ENCODE peak calls at places on chromosomes 13 and 19, in nine cellular contexts. One of them, this sample, is unnamed.

GRCh38 chr19:31707206-31707605 is 358.0 kb upstream of the TSHZ3 start:
- DNase-seq in esophagus squamous epithelium: no peak
- DNase-seq in fibroblast of lung: no peak
- DNase-seq in left ventricle myocardium inferior: no peak
- DNase-seq in SK-N-SH: no peak
- DNase-seq in transverse colon: no peak
- DNase-seq in Peyer's patch: no peak
- DNase-seq in IMR-90: no peak
- DNase-seq in thoracic aorta: no peak
- DNase-seq in this sample: no peak

GRCh38 chr19:13574933-13575332 is 68.7 kb upstream of the CACNA1A start:
- DNase-seq in fibroblast of lung: no peak
- DNase-seq in transverse colon: no peak
- DNase-seq in left ventricle myocardium inferior: no peak
- DNase-seq in esophagus squamous epithelium: no peak
- DNase-seq in SK-N-SH: peak; percentile 43
- DNase-seq in Peyer's patch: no peak
- DNase-seq in thoracic aorta: no peak
- DNase-seq in IMR-90: peak; percentile 39
- DNase-seq in this sample: peak; percentile 45

GRCh38 chr13:43129021-43129420 is 105.6 kb downstream of the DNAJC15 start:
- DNase-seq in transverse colon: no peak
- DNase-seq in fibroblast of lung: no peak
- DNase-seq in SK-N-SH: no peak
- DNase-seq in esophagus squamous epithelium: no peak
- DNase-seq in thoracic aorta: no peak
- DNase-seq in Peyer's patch: no peak
- DNase-seq in IMR-90: no peak
- DNase-seq in left ventricle myocardium inferior: no peak
- DNase-seq in this sample: no peak

GRCh38 chr19:11106477-11106876 is 17.2 kb downstream of the LDLR start:
- DNase-seq in esophagus squamous epithelium: no peak
- DNase-seq in left ventricle myocardium inferior: peak; percentile 80
- DNase-seq in transverse colon: peak; percentile 54
- DNase-seq in thoracic aorta: no peak
- DNase-seq in Peyer's patch: peak; percentile 64
- DNase-seq in SK-N-SH: peak; percentile 87
- DNase-seq in IMR-90: no peak
- DNase-seq in fibroblast of lung: peak; percentile 43
- DNase-seq in this sample: no peak

GRCh38 chr13:92074658-92075057 is 676.2 kb downstream of the GPC5 start:
- DNase-seq in transverse colon: no peak
- DNase-seq in fibroblast of lung: peak; percentile 43
- DNase-seq in Peyer's patch: no peak
- DNase-seq in esophagus squamous epithelium: no peak
- DNase-seq in left ventricle myocardium inferior: no peak
- DNase-seq in thoracic aorta: no peak
- DNase-seq in IMR-90: no peak
- DNase-seq in SK-N-SH: peak; percentile 14
- DNase-seq in this sample: peak; percentile 22

GRCh38 chr19:27746691-27747380 is 1466.1 kb downstream of the UQCRFS1 start:
- DNase-seq in SK-N-SH: peak; percentile 7
- DNase-seq in esophagus squamous epithelium: no peak
- DNase-seq in IMR-90: peak; percentile 1
- DNase-seq in Peyer's patch: peak; percentile 37
- DNase-seq in fibroblast of lung: peak; percentile 1
- DNase-seq in transverse colon: peak; percentile 21
- DNase-seq in thoracic aorta: no peak
- DNase-seq in left ventricle myocardium inferior: peak; percentile 46
- DNase-seq in this sample: peak; percentile 10

GRCh38 chr13:35621989-35622388 is 145.5 kb upstream of the MAB21L1 start:
- DNase-seq in Peyer's patch: no peak
- DNase-seq in transverse colon: no peak
- DNase-seq in left ventricle myocardium inferior: no peak
- DNase-seq in esophagus squamous epithelium: no peak
- DNase-seq in SK-N-SH: no peak
- DNase-seq in IMR-90: peak; percentile 2
- DNase-seq in thoracic aorta: no peak
- DNase-seq in fibroblast of lung: no peak
- DNase-seq in this sample: no peak

GRCh38 chr13:65133094-65133493 is 2097.0 kb downstream of the PCDH9 start:
- DNase-seq in IMR-90: no peak
- DNase-seq in Peyer's patch: no peak
- DNase-seq in fibroblast of lung: no peak
- DNase-seq in SK-N-SH: no peak
- DNase-seq in thoracic aorta: no peak
- DNase-seq in esophagus squamous epithelium: no peak
- DNase-seq in left ventricle myocardium inferior: no peak
- DNase-seq in transverse colon: no peak
- DNase-seq in this sample: no peak

GRCh38 chr13:74771964-74772363 is 637.8 kb upstream of the KLF12 start:
- DNase-seq in IMR-90: peak; percentile 87
- DNase-seq in fibroblast of lung: peak; percentile 85
- DNase-seq in SK-N-SH: no peak
- DNase-seq in left ventricle myocardium inferior: no peak
- DNase-seq in transverse colon: no peak
- DNase-seq in thoracic aorta: no peak
- DNase-seq in esophagus squamous epithelium: no peak
- DNase-seq in Peyer's patch: no peak
- DNase-seq in this sample: peak; percentile 77

GRCh38 chr13:71912524-71912923 is 45.5 kb upstream of the DACH1 start:
- DNase-seq in IMR-90: peak; percentile 1
- DNase-seq in fibroblast of lung: peak; percentile 58
- DNase-seq in left ventricle myocardium inferior: no peak
- DNase-seq in transverse colon: no peak
- DNase-seq in esophagus squamous epithelium: no peak
- DNase-seq in thoracic aorta: no peak
- DNase-seq in Peyer's patch: no peak
- DNase-seq in SK-N-SH: no peak
- DNase-seq in this sample: no peak

GRCh38 chr13:20814224-20814910 is 40.6 kb upstream of the EEF1AKMT1 start:
- DNase-seq in SK-N-SH: peak; percentile 58
- DNase-seq in Peyer's patch: peak; percentile 80
- DNase-seq in transverse colon: peak; percentile 60
- DNase-seq in left ventricle myocardium inferior: peak; percentile 81
- DNase-seq in fibroblast of lung: peak; percentile 96
- DNase-seq in IMR-90: peak; percentile 96
- DNase-seq in thoracic aorta: peak; percentile 69
- DNase-seq in esophagus squamous epithelium: no peak
- DNase-seq in this sample: peak; percentile 69

GRCh38 chr19:41198559-41198958 is 5.5 kb downstream of the CYP2S1 start:
- DNase-seq in IMR-90: no peak
- DNase-seq in fibroblast of lung: no peak
- DNase-seq in esophagus squamous epithelium: no peak
- DNase-seq in left ventricle myocardium inferior: no peak
- DNase-seq in thoracic aorta: no peak
- DNase-seq in SK-N-SH: no peak
- DNase-seq in Peyer's patch: no peak
- DNase-seq in transverse colon: no peak
- DNase-seq in this sample: no peak

GRCh38 chr19:5138606-5139594 is 170.0 kb downstream of the KDM4B start:
- DNase-seq in esophagus squamous epithelium: no peak
- DNase-seq in IMR-90: peak; percentile 47
- DNase-seq in Peyer's patch: peak; percentile 94
- DNase-seq in fibroblast of lung: peak; percentile 20
- DNase-seq in thoracic aorta: no peak
- DNase-seq in SK-N-SH: no peak
- DNase-seq in transverse colon: peak; percentile 71
- DNase-seq in left ventricle myocardium inferior: no peak
- DNase-seq in this sample: no peak

GRCh38 chr13:101258071-101258470 is 158.2 kb downstream of the NALCN start:
- DNase-seq in fibroblast of lung: peak; percentile 70
- DNase-seq in transverse colon: no peak
- DNase-seq in Peyer's patch: no peak
- DNase-seq in esophagus squamous epithelium: no peak
- DNase-seq in SK-N-SH: no peak
- DNase-seq in left ventricle myocardium inferior: no peak
- DNase-seq in thoracic aorta: no peak
- DNase-seq in IMR-90: peak; percentile 86
- DNase-seq in this sample: peak; percentile 11

GRCh38 chr19:43747557-43748204 is 7.1 kb downstream of the SMG9 start:
- DNase-seq in Peyer's patch: no peak
- DNase-seq in esophagus squamous epithelium: no peak
- DNase-seq in IMR-90: no peak
- DNase-seq in thoracic aorta: no peak
- DNase-seq in fibroblast of lung: no peak
- DNase-seq in transverse colon: no peak
- DNase-seq in left ventricle myocardium inferior: no peak
- DNase-seq in SK-N-SH: no peak
- DNase-seq in this sample: no peak

GRCh38 chr13:50692396-50692915 is 151.0 kb downstream of the DLEU7 start:
- DNase-seq in IMR-90: no peak
- DNase-seq in transverse colon: no peak
- DNase-seq in fibroblast of lung: no peak
- DNase-seq in Peyer's patch: no peak
- DNase-seq in esophagus squamous epithelium: no peak
- DNase-seq in thoracic aorta: no peak
- DNase-seq in left ventricle myocardium inferior: no peak
- DNase-seq in SK-N-SH: no peak
- DNase-seq in this sample: no peak

GRCh38 chr19:14559916-14560775 is 11.7 kb downstream of the NDUFB7 start:
- DNase-seq in esophagus squamous epithelium: no peak
- DNase-seq in Peyer's patch: no peak
- DNase-seq in thoracic aorta: no peak
- DNase-seq in transverse colon: no peak
- DNase-seq in IMR-90: no peak
- DNase-seq in SK-N-SH: no peak
- DNase-seq in fibroblast of lung: no peak
- DNase-seq in left ventricle myocardium inferior: peak; percentile 68
- DNase-seq in this sample: no peak

GRCh38 chr13:108154421-108154858 is 60.9 kb downstream of the LIG4 start:
- DNase-seq in IMR-90: no peak
- DNase-seq in thoracic aorta: no peak
- DNase-seq in fibroblast of lung: no peak
- DNase-seq in transverse colon: peak; percentile 61
- DNase-seq in left ventricle myocardium inferior: no peak
- DNase-seq in SK-N-SH: no peak
- DNase-seq in esophagus squamous epithelium: no peak
- DNase-seq in Peyer's patch: peak; percentile 80
- DNase-seq in this sample: peak; percentile 1

GRCh38 chr13:69040898-69041297 is 1066.7 kb upstream of the ATXN8OS start:
- DNase-seq in IMR-90: no peak
- DNase-seq in fibroblast of lung: no peak
- DNase-seq in thoracic aorta: no peak
- DNase-seq in Peyer's patch: no peak
- DNase-seq in SK-N-SH: no peak
- DNase-seq in transverse colon: no peak
- DNase-seq in left ventricle myocardium inferior: no peak
- DNase-seq in esophagus squamous epithelium: no peak
- DNase-seq in this sample: no peak

GRCh38 chr13:22141636-22142035 is 470.8 kb downstream of the FGF9 start:
- DNase-seq in transverse colon: no peak
- DNase-seq in Peyer's patch: no peak
- DNase-seq in fibroblast of lung: peak; percentile 20
- DNase-seq in esophagus squamous epithelium: no peak
- DNase-seq in left ventricle myocardium inferior: no peak
- DNase-seq in IMR-90: no peak
- DNase-seq in thoracic aorta: no peak
- DNase-seq in SK-N-SH: no peak
- DNase-seq in this sample: no peak

DNA sequence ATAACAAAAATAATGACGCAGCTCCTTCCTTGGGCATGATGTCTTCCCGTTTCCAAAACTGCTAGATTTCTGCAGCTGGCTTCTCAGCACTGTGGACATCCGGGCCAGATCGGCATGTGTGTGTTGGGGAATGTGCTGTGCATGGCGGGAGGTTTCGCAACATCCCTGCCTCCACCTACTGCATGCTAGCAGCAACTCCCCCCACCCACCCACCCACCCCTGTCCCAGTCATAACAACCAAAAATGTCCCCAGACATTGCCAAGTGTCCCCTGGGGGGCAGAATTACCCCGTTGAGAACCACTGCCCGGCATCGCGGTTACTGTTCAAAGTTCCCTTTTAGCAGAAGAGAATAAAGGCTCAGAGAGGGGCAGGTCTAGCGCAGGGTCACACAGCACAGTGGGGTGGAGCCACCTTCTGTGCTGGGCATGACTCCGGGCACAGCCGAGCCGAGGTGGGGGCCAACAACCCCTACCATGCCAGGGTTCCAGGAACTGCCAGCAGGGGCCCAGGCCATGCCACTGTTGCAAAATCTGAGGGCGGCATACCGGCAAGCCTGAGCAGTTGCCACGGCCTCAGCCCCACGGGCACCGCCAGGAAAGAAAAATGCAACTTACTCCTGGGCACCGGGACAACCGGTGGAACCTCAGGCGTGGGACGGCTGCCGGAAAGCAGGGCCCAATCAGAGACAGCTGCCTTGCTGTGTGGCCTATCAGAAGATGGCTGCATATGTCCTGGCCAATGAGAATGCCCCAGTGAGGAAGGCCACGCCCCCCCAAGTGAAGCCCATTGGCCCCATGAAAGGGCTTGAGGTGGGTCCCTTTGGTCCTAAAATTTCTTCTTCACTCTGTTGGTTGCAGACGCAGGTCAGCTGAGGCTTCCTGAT is 22.5 kb upstream of the NFIC start:
- DNase-seq in SK-N-SH: peak; percentile 97
- DNase-seq in Peyer's patch: peak; percentile 87
- DNase-seq in fibroblast of lung: peak; percentile 92
- DNase-seq in IMR-90: peak; percentile 78
- DNase-seq in left ventricle myocardium inferior: peak; percentile 83
- DNase-seq in thoracic aorta: peak; percentile 85
- DNase-seq in esophagus squamous epithelium: no peak
- DNase-seq in transverse colon: peak; percentile 74
- DNase-seq in this sample: no peak
- TF ChIP-seq CTCF in SK-N-SH: no peak
- TF ChIP-seq CTCF in Peyer's patch: peak; percentile 11
- TF ChIP-seq CTCF in fibroblast of lung: no peak
- TF ChIP-seq CTCF in IMR-90: no peak
- TF ChIP-seq CTCF in left ventricle myocardium inferior: no peak
- TF ChIP-seq CTCF in thoracic aorta: peak; percentile 26
- TF ChIP-seq CTCF in esophagus squamous epithelium: no peak
- TF ChIP-seq CTCF in transverse colon: no peak
- TF ChIP-seq CTCF in this sample: no peak

GRCh38 chr19:7706188-7706530 is 4.2 kb upstream of the FCER2 start:
- DNase-seq in IMR-90: no peak
- DNase-seq in Peyer's patch: no peak
- DNase-seq in thoracic aorta: no peak
- DNase-seq in transverse colon: no peak
- DNase-seq in left ventricle myocardium inferior: no peak
- DNase-seq in fibroblast of lung: no peak
- DNase-seq in SK-N-SH: no peak
- DNase-seq in esophagus squamous epithelium: no peak
- DNase-seq in this sample: no peak
- H3K4me3 ChIP-seq in IMR-90: no peak overlapping the region
- H3K4me3 ChIP-seq in Peyer's patch: no peak overlapping the region
- H3K4me3 ChIP-seq in thoracic aorta: no peak overlapping the region
- H3K4me3 ChIP-seq in transverse colon: no peak overlapping the region
- H3K4me3 ChIP-seq in left ventricle myocardium inferior: no peak overlapping the region
- H3K4me3 ChIP-seq in fibroblast of lung: no peak overlapping the region
- H3K4me3 ChIP-seq in SK-N-SH: no peak overlapping the region
- H3K4me3 ChIP-seq in esophagus squamous epithelium: no peak overlapping the region
- H3K4me3 ChIP-seq in this sample: no peak overlapping the region

GRCh38 chr19:46220038-46220615 is 9.4 kb upstream of the IGFL1 start:
- DNase-seq in esophagus squamous epithelium: no peak
- DNase-seq in fibroblast of lung: no peak
- DNase-seq in transverse colon: no peak
- DNase-seq in IMR-90: no peak
- DNase-seq in thoracic aorta: no peak
- DNase-seq in left ventricle myocardium inferior: no peak
- DNase-seq in SK-N-SH: no peak
- DNase-seq in Peyer's patch: no peak
- DNase-seq in this sample: no peak
- H3K27ac ChIP-seq in esophagus squamous epithelium: no peak overlapping the region
- H3K27ac ChIP-seq in fibroblast of lung: no peak overlapping the region
- H3K27ac ChIP-seq in transverse colon: no peak overlapping the region
- H3K27ac ChIP-seq in IMR-90: no peak overlapping the region
- H3K27ac ChIP-seq in thoracic aorta: no peak overlapping the region
- H3K27ac ChIP-seq in left ventricle myocardium inferior: no peak overlapping the region
- H3K27ac ChIP-seq in SK-N-SH: no peak overlapping the region
- H3K27ac ChIP-seq in Peyer's patch: no peak overlapping the region
- H3K27ac ChIP-seq in this sample: no peak overlapping the region

GRCh38 chr19:2952953-2953481 is 8.2 kb upstream of the ZNF77 start:
- DNase-seq in left ventricle myocardium inferior: no peak
- DNase-seq in esophagus squamous epithelium: no peak
- DNase-seq in transverse colon: peak; percentile 82
- DNase-seq in SK-N-SH: no peak
- DNase-seq in fibroblast of lung: no peak
- DNase-seq in thoracic aorta: no peak
- DNase-seq in IMR-90: no peak
- DNase-seq in Peyer's patch: peak; percentile 58
- DNase-seq in this sample: no peak
- TF ChIP-seq CTCF in left ventricle myocardium inferior: no peak
- TF ChIP-seq CTCF in esophagus squamous epithelium: no peak
- TF ChIP-seq CTCF in transverse colon: no peak
- TF ChIP-seq CTCF in SK-N-SH: no peak
- TF ChIP-seq CTCF in fibroblast of lung: no peak
- TF ChIP-seq CTCF in thoracic aorta: no peak
- TF ChIP-seq CTCF in IMR-90: no peak
- TF ChIP-seq CTCF in Peyer's patch: peak; percentile 40
- TF ChIP-seq CTCF in this sample: no peak